ENCODE peak calls at places on chromosomes 4 and X, in five cellular contexts. N, O, E, D and J are unnamed samples.

GRCh38 chr4:129179276-129179675 is 83.3 kb downstream of the C4orf33 start:
- DNase-seq in N (no peak), O (peak), E (peak), D (no peak), J (no peak)

GRCh38 chrX:103949506-103949905 is 12.9 kb upstream of the TMSB15B start:
- DNase-seq in N (no peak), O (no peak), E (no peak), D (no peak), J (no peak)

GRCh38 chrX:71420686-71421085 is 54.5 kb downstream of the TAF1 start:
- DNase-seq in N (no peak), O (no peak), E (no peak), D (no peak), J (no peak)

GRCh38 chr4:127069675-127070074 is 563.1 kb upstream of the INTU start:
- DNase-seq in N (no peak), O (peak), E (no peak), D (no peak), J (no peak)

GRCh38 chr4:158164849-158165248 is 8.0 kb downstream of the GASK1B start:
- DNase-seq in N (no peak), O (no peak), E (no peak), D (no peak), J (no peak)

GRCh38 chr4:17313194-17313593 is 198.7 kb downstream of the QDPR start:
- DNase-seq in N (peak), O (no peak), E (no peak), D (no peak), J (no peak)

GRCh38 chrX:139203681-139204575 is 326.6 kb upstream of the F9 start:
- DNase-seq in N (peak), O (peak), E (no peak), D (no peak), J (peak)

GRCh38 chrX:45619290-45619689 is 418.6 kb upstream of the DIPK2B start:
- DNase-seq in N (peak), O (no peak), E (peak), D (no peak), J (no peak)

GRCh38 chr4:184384056-184384809 is 90.1 kb downstream of the IRF2 start:
- DNase-seq in N (peak), O (peak), E (no peak), D (peak), J (no peak)

GRCh38 chrX:154443479-154443910 is 446 bp upstream of the FAM50A start:
- DNase-seq in N (peak), O (no peak), E (no peak), D (no peak), J (peak)

GRCh38 chr4:139099366-139099982 is 77.5 kb downstream of the ELF2 start:
- DNase-seq in N (peak), O (peak), E (peak), D (peak), J (peak)

GRCh38 chr4:38177035-38177791 is 217.0 kb downstream of the PTTG2 start:
- DNase-seq in N (peak), O (peak), E (no peak), D (no peak), J (no peak)

GRCh38 chrX:139932077-139932900 is 564 bp downstream of the ATP11C start:
- DNase-seq in N (peak), O (peak), E (no peak), D (peak), J (peak)

GRCh38 chr4:158496030-158496741 is 25.5 kb upstream of the RXFP1 start:
- DNase-seq in N (peak), O (peak), E (no peak), D (no peak), J (peak)

GRCh38 chr4:24752140-24752539 is 43.2 kb upstream of the SOD3 start:
- DNase-seq in N (no peak), O (no peak), E (no peak), D (no peak), J (no peak)

GRCh38 chrX:100895365-100896075 is 21.4 kb upstream of the NOX1 start:
- DNase-seq in N (peak), O (peak), E (peak), D (peak), J (peak)

GRCh38 chr4:35818520-35818919 is 425.8 kb downstream of the ARAP2 start:
- DNase-seq in N (peak), O (peak), E (no peak), D (no peak), J (no peak)

GRCh38 chr4:88219099-88219498 is 60.7 kb upstream of the ABCG2 start:
- DNase-seq in N (peak), O (peak), E (peak), D (peak), J (peak)

GRCh38 chrX:112968351-112969133 is 127.9 kb upstream of the AMOT start:
- DNase-seq in N (no peak), O (peak), E (no peak), D (no peak), J (no peak)

GRCh38 chr4:86302242-86302641 is 57.6 kb downstream of the MAPK10 start:
- DNase-seq in N (peak), O (peak), E (peak), D (no peak), J (peak)

GRCh38 chr4:32440391-32440790 is 1720.2 kb downstream of the PCDH7 start:
- DNase-seq in N (no peak), O (no peak), E (no peak), D (peak), J (peak)

GRCh38 chr4:187128971-187129370 is 405.3 kb upstream of the FAT1 start:
- DNase-seq in N (peak), O (peak), E (no peak), D (peak), J (no peak)

GRCh38 chrX:137545711-137546651 is 19.9 kb upstream of the ZIC3 start:
- DNase-seq in N (no peak), O (no peak), E (no peak), D (no peak), J (no peak)

GRCh38 chr4:184475096-184475461 is 729 bp upstream of the IRF2 start:
- DNase-seq in N (peak), O (peak), E (no peak), D (peak), J (peak)

GRCh38 chrX:121987163-121987562 is 939.8 kb downstream of the GLUD2 start:
- DNase-seq in N (no peak), O (peak), E (no peak), D (no peak), J (no peak)

GRCh38 chr4:122341906-122342305 is 36.9 kb upstream of the ADAD1 start:
- DNase-seq in N (peak), O (peak), E (no peak), D (peak), J (no peak)

GRCh38 chr4:181319629-181320028 is 923.6 kb upstream of the TENM3 start:
- DNase-seq in N (no peak), O (no peak), E (no peak), D (no peak), J (no peak)

GRCh38 chrX:105618393-105619101 is 203.8 kb upstream of the NRK start:
- DNase-seq in N (no peak), O (peak), E (no peak), D (no peak), J (no peak)

GRCh38 chr4:98501383-98501782 is 157.0 kb downstream of the TSPAN5 start:
- DNase-seq in N (peak), O (peak), E (no peak), D (no peak), J (no peak)

GRCh38 chr4:105050896-105051295 is 95.8 kb upstream of the TET2 start:
- DNase-seq in N (peak), O (peak), E (no peak), D (peak), J (no peak)

GRCh38 chr4:176902710-176903323 is 110.1 kb upstream of the VEGFC start:
- DNase-seq in N (peak), O (peak), E (no peak), D (peak), J (no peak)

GRCh38 chrX:3256868-3257267 is 89.6 kb downstream of the MXRA5 start:
- DNase-seq in N (no peak), O (no peak), E (no peak), D (no peak), J (no peak)

GRCh38 chrX:103531002-103531401 is 11.7 kb upstream of the RAB40A start:
- DNase-seq in N (peak), O (no peak), E (no peak), D (no peak), J (no peak)